ENCODE peak calls at places on chromosomes 12 and 14, in eight cellular contexts. One of them, this sample, is unnamed.

GRCh38 chr12:42450248-42450647 is 124.3 kb downstream of the PPHLN1 start:
- DNase-seq in right lobe of liver: no peak
- DNase-seq in body of pancreas: no peak
- DNase-seq in uterus: no peak
- DNase-seq in GM12878: no peak
- DNase-seq in HCT116: no peak
- DNase-seq in breast epithelium: no peak
- DNase-seq in heart left ventricle: no peak
- DNase-seq in this sample: no peak

GRCh38 chr12:50751921-50752721 is 11.8 kb upstream of the ATF1 start:
- DNase-seq in right lobe of liver: no peak
- DNase-seq in body of pancreas: no peak
- DNase-seq in uterus: no peak
- DNase-seq in GM12878: no peak
- DNase-seq in HCT116: no peak
- DNase-seq in breast epithelium: no peak
- DNase-seq in heart left ventricle: no peak
- DNase-seq in this sample: peak

GRCh38 chr12:46702581-46703344 is 123.0 kb downstream of the SLC38A4 start:
- DNase-seq in right lobe of liver: no peak
- DNase-seq in body of pancreas: no peak
- DNase-seq in uterus: peak
- DNase-seq in GM12878: no peak
- DNase-seq in HCT116: no peak
- DNase-seq in breast epithelium: no peak
- DNase-seq in heart left ventricle: no peak
- DNase-seq in this sample: no peak

GRCh38 chr14:68969278-68969677 is 9.8 kb downstream of the ACTN1 start:
- DNase-seq in right lobe of liver: no peak
- DNase-seq in body of pancreas: no peak
- DNase-seq in uterus: no peak
- DNase-seq in GM12878: no peak
- DNase-seq in HCT116: no peak
- DNase-seq in breast epithelium: no peak
- DNase-seq in heart left ventricle: no peak
- DNase-seq in this sample: no peak

GRCh38 chr12:52580496-52580895 is 6.9 kb upstream of the KRT74 start:
- DNase-seq in right lobe of liver: no peak
- DNase-seq in body of pancreas: no peak
- DNase-seq in uterus: no peak
- DNase-seq in GM12878: no peak
- DNase-seq in HCT116: no peak
- DNase-seq in breast epithelium: no peak
- DNase-seq in heart left ventricle: no peak
- DNase-seq in this sample: no peak

GRCh38 chr12:119642986-119643385 is 24.9 kb upstream of the PRKAB1 start:
- DNase-seq in right lobe of liver: no peak
- DNase-seq in body of pancreas: no peak
- DNase-seq in uterus: no peak
- DNase-seq in GM12878: no peak
- DNase-seq in HCT116: no peak
- DNase-seq in breast epithelium: no peak
- DNase-seq in heart left ventricle: no peak
- DNase-seq in this sample: no peak

GRCh38 chr12:112599871-112600270 is 181.1 kb downstream of the PTPN11 start:
- DNase-seq in right lobe of liver: no peak
- DNase-seq in body of pancreas: no peak
- DNase-seq in uterus: no peak
- DNase-seq in GM12878: no peak
- DNase-seq in HCT116: no peak
- DNase-seq in breast epithelium: no peak
- DNase-seq in heart left ventricle: no peak
- DNase-seq in this sample: no peak

GRCh38 chr12:93841671-93842070 is 164.5 kb downstream of the CRADD start:
- DNase-seq in right lobe of liver: no peak
- DNase-seq in body of pancreas: no peak
- DNase-seq in uterus: no peak
- DNase-seq in GM12878: no peak
- DNase-seq in HCT116: no peak
- DNase-seq in breast epithelium: no peak
- DNase-seq in heart left ventricle: no peak
- DNase-seq in this sample: no peak

GRCh38 chr12:117514016-117514415 is 152.6 kb upstream of the NOS1 start:
- DNase-seq in right lobe of liver: no peak
- DNase-seq in body of pancreas: no peak
- DNase-seq in uterus: no peak
- DNase-seq in GM12878: no peak
- DNase-seq in HCT116: no peak
- DNase-seq in breast epithelium: no peak
- DNase-seq in heart left ventricle: peak
- DNase-seq in this sample: no peak

GRCh38 chr14:76919431-76919810 is 93.2 kb downstream of the LRRC74A start:
- DNase-seq in right lobe of liver: no peak
- DNase-seq in body of pancreas: peak
- DNase-seq in uterus: no peak
- DNase-seq in GM12878: no peak
- DNase-seq in HCT116: no peak
- DNase-seq in breast epithelium: no peak
- DNase-seq in heart left ventricle: no peak
- DNase-seq in this sample: no peak

GRCh38 chr14:71529855-71530254 is 402.4 kb upstream of the RGS6 start:
- DNase-seq in right lobe of liver: no peak
- DNase-seq in body of pancreas: peak
- DNase-seq in uterus: peak
- DNase-seq in GM12878: no peak
- DNase-seq in HCT116: no peak
- DNase-seq in breast epithelium: no peak
- DNase-seq in heart left ventricle: peak
- DNase-seq in this sample: no peak

GRCh38 chr14:68104518-68104917 is 284.9 kb downstream of the RAD51B start:
- DNase-seq in right lobe of liver: no peak
- DNase-seq in body of pancreas: no peak
- DNase-seq in uterus: no peak
- DNase-seq in GM12878: no peak
- DNase-seq in HCT116: no peak
- DNase-seq in breast epithelium: no peak
- DNase-seq in heart left ventricle: no peak
- DNase-seq in this sample: no peak

GRCh38 chr12:98591209-98591608 is 2.3 kb upstream of the SLC25A3 start:
- DNase-seq in right lobe of liver: no peak
- DNase-seq in body of pancreas: no peak
- DNase-seq in uterus: no peak
- DNase-seq in GM12878: no peak
- DNase-seq in HCT116: no peak
- DNase-seq in breast epithelium: no peak
- DNase-seq in heart left ventricle: no peak
- DNase-seq in this sample: no peak

GRCh38 chr12:76144253-76144564 is 59.7 kb upstream of the NAP1L1 start:
- DNase-seq in right lobe of liver: no peak
- DNase-seq in body of pancreas: no peak
- DNase-seq in uterus: no peak
- DNase-seq in GM12878: no peak
- DNase-seq in HCT116: no peak
- DNase-seq in breast epithelium: no peak
- DNase-seq in heart left ventricle: no peak
- DNase-seq in this sample: no peak

GRCh38 chr12:53737951-53738833 is 10.9 kb upstream of the CALCOCO1 start:
- DNase-seq in right lobe of liver: no peak
- DNase-seq in body of pancreas: no peak
- DNase-seq in uterus: no peak
- DNase-seq in GM12878: no peak
- DNase-seq in HCT116: no peak
- DNase-seq in breast epithelium: no peak
- DNase-seq in heart left ventricle: no peak
- DNase-seq in this sample: no peak

GRCh38 chr12:45587042-45587441 is 142.5 kb upstream of the ARID2 start:
- DNase-seq in right lobe of liver: no peak
- DNase-seq in body of pancreas: no peak
- DNase-seq in uterus: no peak
- DNase-seq in GM12878: no peak
- DNase-seq in HCT116: no peak
- DNase-seq in breast epithelium: no peak
- DNase-seq in heart left ventricle: no peak
- DNase-seq in this sample: no peak

GRCh38 chr14:103624860-103625259 is 4.2 kb upstream of the KLC1 start:
- DNase-seq in right lobe of liver: peak
- DNase-seq in body of pancreas: no peak
- DNase-seq in uterus: peak
- DNase-seq in GM12878: no peak
- DNase-seq in HCT116: peak
- DNase-seq in breast epithelium: peak
- DNase-seq in heart left ventricle: peak
- DNase-seq in this sample: peak

GRCh38 chr14:67387195-67387594 is 24.8 kb downstream of the PLEK2 start:
- DNase-seq in right lobe of liver: no peak
- DNase-seq in body of pancreas: no peak
- DNase-seq in uterus: no peak
- DNase-seq in GM12878: no peak
- DNase-seq in HCT116: no peak
- DNase-seq in breast epithelium: no peak
- DNase-seq in heart left ventricle: no peak
- DNase-seq in this sample: no peak

GRCh38 chr12:116609715-116610114 is 50.5 kb downstream of the MAP1LC3B2 start:
- DNase-seq in right lobe of liver: no peak
- DNase-seq in body of pancreas: no peak
- DNase-seq in uterus: no peak
- DNase-seq in GM12878: no peak
- DNase-seq in HCT116: no peak
- DNase-seq in breast epithelium: no peak
- DNase-seq in heart left ventricle: no peak
- DNase-seq in this sample: no peak

GRCh38 chr14:61391119-61391518 is 69.7 kb downstream of the PRKCH start:
- DNase-seq in right lobe of liver: no peak
- DNase-seq in body of pancreas: no peak
- DNase-seq in uterus: no peak
- DNase-seq in GM12878: no peak
- DNase-seq in HCT116: no peak
- DNase-seq in breast epithelium: no peak
- DNase-seq in heart left ventricle: no peak
- DNase-seq in this sample: no peak

GRCh38 chr14:58667900-58668299 is 30.1 kb downstream of the DACT1 start:
- DNase-seq in right lobe of liver: no peak
- DNase-seq in body of pancreas: no peak
- DNase-seq in uterus: no peak
- DNase-seq in GM12878: no peak
- DNase-seq in HCT116: no peak
- DNase-seq in breast epithelium: no peak
- DNase-seq in heart left ventricle: no peak
- DNase-seq in this sample: no peak

GRCh38 chr12:69977991-69978390 is 153.0 kb downstream of the MYRFL start:
- DNase-seq in right lobe of liver: no peak
- DNase-seq in body of pancreas: no peak
- DNase-seq in uterus: no peak
- DNase-seq in GM12878: no peak
- DNase-seq in HCT116: no peak
- DNase-seq in breast epithelium: no peak
- DNase-seq in heart left ventricle: no peak
- DNase-seq in this sample: no peak
- TF ChIP-seq POLR2A in right lobe of liver: no peak
- TF ChIP-seq POLR2A in body of pancreas: no peak
- TF ChIP-seq POLR2A in uterus: no peak
- TF ChIP-seq POLR2A in GM12878: no peak
- TF ChIP-seq POLR2A in HCT116: no peak
- TF ChIP-seq POLR2A in breast epithelium: no peak
- TF ChIP-seq POLR2A in heart left ventricle: no peak
- TF ChIP-seq POLR2A in this sample: no peak

GRCh38 chr12:27290501-27291168 is 42.0 kb upstream of the BMAL2 start:
- DNase-seq in right lobe of liver: no peak
- DNase-seq in body of pancreas: no peak
- DNase-seq in uterus: no peak
- DNase-seq in GM12878: no peak
- DNase-seq in HCT116: no peak
- DNase-seq in breast epithelium: no peak
- DNase-seq in heart left ventricle: no peak
- DNase-seq in this sample: no peak
- H3K27ac ChIP-seq in right lobe of liver: no peak
- H3K27ac ChIP-seq in body of pancreas: peak
- H3K27ac ChIP-seq in uterus: no peak
- H3K27ac ChIP-seq in GM12878: peak
- H3K27ac ChIP-seq in HCT116: no peak
- H3K27ac ChIP-seq in breast epithelium: no peak
- H3K27ac ChIP-seq in heart left ventricle: peak
- H3K27ac ChIP-seq in this sample: peak

DNA sequence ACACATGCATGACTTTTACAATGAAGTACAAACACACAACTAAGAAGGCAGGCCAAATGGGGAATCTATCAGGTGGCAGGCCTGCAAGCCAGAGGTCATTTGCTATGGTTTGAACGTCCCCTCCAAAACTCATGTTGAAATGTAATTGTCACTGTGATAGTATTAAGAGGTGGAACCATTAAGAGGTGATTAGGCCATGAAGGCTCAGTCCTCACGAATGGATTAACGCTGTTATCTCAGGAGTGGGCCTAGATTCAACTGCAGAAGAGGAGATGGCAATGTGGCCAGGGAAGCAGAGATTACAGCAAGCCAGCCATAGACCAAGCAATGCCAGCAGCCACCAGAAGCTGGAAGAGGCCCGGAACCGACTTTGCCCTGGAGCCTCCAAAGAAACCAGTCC is 13.5 kb upstream of the ACTR6 start:
- DNase-seq in right lobe of liver: no peak
- DNase-seq in body of pancreas: no peak
- DNase-seq in uterus: no peak
- DNase-seq in GM12878: no peak
- DNase-seq in HCT116: no peak
- DNase-seq in breast epithelium: no peak
- DNase-seq in heart left ventricle: no peak
- DNase-seq in this sample: no peak
- H3K4me3 ChIP-seq in right lobe of liver: no peak
- H3K4me3 ChIP-seq in body of pancreas: no peak
- H3K4me3 ChIP-seq in uterus: no peak
- H3K4me3 ChIP-seq in GM12878: no peak
- H3K4me3 ChIP-seq in HCT116: no peak
- H3K4me3 ChIP-seq in breast epithelium: no peak
- H3K4me3 ChIP-seq in heart left ventricle: no peak
- H3K4me3 ChIP-seq in this sample: no peak

GRCh38 chr14:64715146-64715627 is 11.0 kb downstream of the PLEKHG3 start:
- DNase-seq in right lobe of liver: no peak
- DNase-seq in body of pancreas: no peak
- DNase-seq in uterus: no peak
- DNase-seq in GM12878: no peak
- DNase-seq in HCT116: no peak
- DNase-seq in breast epithelium: peak
- DNase-seq in heart left ventricle: peak
- DNase-seq in this sample: no peak

GRCh38 chr14:64714432-64715025 is 10.3 kb downstream of the PLEKHG3 start:
- DNase-seq in right lobe of liver: no peak
- DNase-seq in body of pancreas: no peak
- DNase-seq in uterus: no peak
- DNase-seq in GM12878: no peak
- DNase-seq in HCT116: no peak
- DNase-seq in breast epithelium: peak
- DNase-seq in heart left ventricle: peak
- DNase-seq in this sample: no peak

GRCh38 chr14:64717870-64718269 is 13.6 kb downstream of the PLEKHG3 start:
- DNase-seq in right lobe of liver: no peak
- DNase-seq in body of pancreas: peak
- DNase-seq in uterus: no peak
- DNase-seq in GM12878: no peak
- DNase-seq in HCT116: no peak
- DNase-seq in breast epithelium: peak
- DNase-seq in heart left ventricle: peak
- DNase-seq in this sample: no peak

GRCh38 chr14:64713677-64714076 is 9.5 kb downstream of the PLEKHG3 start:
- DNase-seq in right lobe of liver: no peak
- DNase-seq in body of pancreas: no peak
- DNase-seq in uterus: no peak
- DNase-seq in GM12878: no peak
- DNase-seq in HCT116: no peak
- DNase-seq in breast epithelium: no peak
- DNase-seq in heart left ventricle: no peak
- DNase-seq in this sample: no peak

GRCh38 chr14:64715628-64716412 is 11.6 kb downstream of the PLEKHG3 start:
- DNase-seq in right lobe of liver: no peak
- DNase-seq in body of pancreas: peak
- DNase-seq in uterus: no peak
- DNase-seq in GM12878: no peak
- DNase-seq in HCT116: no peak
- DNase-seq in breast epithelium: peak
- DNase-seq in heart left ventricle: peak
- DNase-seq in this sample: no peak
- TF ChIP-seq POLR2A in right lobe of liver: no peak
- TF ChIP-seq POLR2A in body of pancreas: peak
- TF ChIP-seq POLR2A in uterus: no peak
- TF ChIP-seq POLR2A in GM12878: no peak
- TF ChIP-seq POLR2A in HCT116: no peak
- TF ChIP-seq POLR2A in breast epithelium: no peak
- TF ChIP-seq POLR2A in heart left ventricle: no peak
- TF ChIP-seq POLR2A in this sample: no peak

This sample was measured in gastrocnemius medialis.